ENCODE peak calls at places on chromosome 22, in six cellular contexts. One of them, this sample, is unnamed.

GRCh38 chr22:27286711-27287110 is 514.8 kb downstream of the MN1 start:
- DNase-seq in neuronal stem cell: no peak
- DNase-seq in IMR-90: no peak
- DNase-seq in H9: no peak
- DNase-seq in H1: no peak
- DNase-seq in mesenchymal stem cell: no peak
- DNase-seq in this sample: no peak

GRCh38 chr22:43011079-43011478 is 3.9 kb downstream of the PACSIN2 start:
- DNase-seq in H1: no peak
- DNase-seq in H9: no peak
- DNase-seq in IMR-90: no peak
- DNase-seq in mesenchymal stem cell: no peak
- DNase-seq in neuronal stem cell: no peak
- DNase-seq in this sample: peak; percentile 81

GRCh38 chr22:26409705-26410376 is 19.2 kb upstream of the ASPHD2 start:
- DNase-seq in neuronal stem cell: no peak
- DNase-seq in IMR-90: no peak
- DNase-seq in H9: no peak
- DNase-seq in mesenchymal stem cell: no peak
- DNase-seq in H1: no peak
- DNase-seq in this sample: no peak

GRCh38 chr22:39960791-39961746 is 872 bp downstream of the TMA7B start:
- DNase-seq in IMR-90: peak; percentile 98
- DNase-seq in mesenchymal stem cell: peak; percentile 98
- DNase-seq in neuronal stem cell: no peak
- DNase-seq in H9: no peak
- DNase-seq in H1: no peak
- DNase-seq in this sample: no peak

GRCh38 chr22:29830585-29830984 is 7.5 kb downstream of the ASCC2 start:
- DNase-seq in IMR-90: no peak
- DNase-seq in neuronal stem cell: no peak
- DNase-seq in H9: no peak
- DNase-seq in mesenchymal stem cell: no peak
- DNase-seq in H1: no peak
- DNase-seq in this sample: no peak

GRCh38 chr22:38172489-38173155 is 9.0 kb downstream of the PLA2G6 start:
- DNase-seq in mesenchymal stem cell: no peak
- DNase-seq in neuronal stem cell: no peak
- DNase-seq in H9: no peak
- DNase-seq in IMR-90: peak; percentile 65
- DNase-seq in H1: no peak
- DNase-seq in this sample: no peak

GRCh38 chr22:35218079-35218478 is 39.2 kb upstream of the HMGXB4 start:
- DNase-seq in H1: no peak
- DNase-seq in neuronal stem cell: no peak
- DNase-seq in H9: no peak
- DNase-seq in mesenchymal stem cell: no peak
- DNase-seq in IMR-90: peak; percentile 8
- DNase-seq in this sample: no peak

GRCh38 chr22:49786976-49787843 is 40.5 kb downstream of the BRD1 start:
- DNase-seq in IMR-90: no peak
- DNase-seq in H1: no peak
- DNase-seq in H9: no peak
- DNase-seq in mesenchymal stem cell: no peak
- DNase-seq in neuronal stem cell: no peak
- DNase-seq in this sample: no peak

GRCh38 chr22:48699531-48699930 is 1128.1 kb downstream of the BRD1 start:
- DNase-seq in neuronal stem cell: no peak
- DNase-seq in H1: no peak
- DNase-seq in H9: no peak
- DNase-seq in IMR-90: no peak
- DNase-seq in mesenchymal stem cell: no peak
- DNase-seq in this sample: no peak
- H3K23ac ChIP-seq in neuronal stem cell: no peak overlapping the region
- H3K23ac ChIP-seq in H1: no peak overlapping the region
- H3K23ac ChIP-seq in H9: no peak overlapping the region
- H3K23ac ChIP-seq in IMR-90: no peak overlapping the region
- H3K23ac ChIP-seq in mesenchymal stem cell: no peak overlapping the region
- H3K23ac ChIP-seq in this sample: no peak overlapping the region

DNA sequence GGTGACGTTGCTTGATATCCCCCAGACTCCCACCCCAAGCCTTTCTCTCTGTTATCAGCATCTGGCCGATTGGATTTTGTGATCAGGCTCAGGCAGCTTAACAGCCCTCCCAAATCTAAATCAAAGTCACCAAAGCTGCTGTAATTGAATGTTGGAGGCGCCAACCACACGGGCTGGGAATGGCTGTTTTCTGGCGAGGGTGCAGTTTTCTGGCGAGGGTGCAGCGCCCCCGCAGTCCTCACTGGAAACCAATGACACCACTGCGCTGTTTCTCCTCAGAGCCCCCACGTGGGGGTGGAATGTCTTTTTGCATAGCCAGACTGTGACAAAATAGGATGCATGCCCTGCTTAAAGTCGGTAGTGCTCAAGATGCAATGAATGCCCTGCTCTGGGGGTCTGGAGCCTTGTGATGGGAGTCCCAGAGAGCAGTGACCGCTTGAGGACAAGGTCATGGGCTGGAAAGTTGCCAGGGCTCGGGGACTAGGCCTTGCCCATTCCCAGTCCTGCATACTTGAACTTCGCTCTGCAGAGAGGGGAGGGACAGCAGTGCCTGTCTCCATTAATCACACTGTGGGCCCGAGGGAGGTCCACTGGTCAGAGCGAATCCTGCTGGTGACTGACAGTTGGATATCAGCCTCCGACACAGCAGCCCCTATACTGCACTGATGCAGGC is 105.3 kb downstream of the MORC2 start:
- DNase-seq in H9: peak; percentile 52
- DNase-seq in mesenchymal stem cell: no peak
- DNase-seq in H1: no peak
- DNase-seq in neuronal stem cell: no peak
- DNase-seq in IMR-90: peak; percentile 21
- DNase-seq in this sample: peak; percentile 65
- H3K23ac ChIP-seq in H9: no peak overlapping the region
- H3K23ac ChIP-seq in mesenchymal stem cell: no peak overlapping the region
- H3K23ac ChIP-seq in H1: no peak overlapping the region
- H3K23ac ChIP-seq in neuronal stem cell: no peak overlapping the region
- H3K23ac ChIP-seq in IMR-90: no peak overlapping the region
- H3K23ac ChIP-seq in this sample: no peak overlapping the region

DNA sequence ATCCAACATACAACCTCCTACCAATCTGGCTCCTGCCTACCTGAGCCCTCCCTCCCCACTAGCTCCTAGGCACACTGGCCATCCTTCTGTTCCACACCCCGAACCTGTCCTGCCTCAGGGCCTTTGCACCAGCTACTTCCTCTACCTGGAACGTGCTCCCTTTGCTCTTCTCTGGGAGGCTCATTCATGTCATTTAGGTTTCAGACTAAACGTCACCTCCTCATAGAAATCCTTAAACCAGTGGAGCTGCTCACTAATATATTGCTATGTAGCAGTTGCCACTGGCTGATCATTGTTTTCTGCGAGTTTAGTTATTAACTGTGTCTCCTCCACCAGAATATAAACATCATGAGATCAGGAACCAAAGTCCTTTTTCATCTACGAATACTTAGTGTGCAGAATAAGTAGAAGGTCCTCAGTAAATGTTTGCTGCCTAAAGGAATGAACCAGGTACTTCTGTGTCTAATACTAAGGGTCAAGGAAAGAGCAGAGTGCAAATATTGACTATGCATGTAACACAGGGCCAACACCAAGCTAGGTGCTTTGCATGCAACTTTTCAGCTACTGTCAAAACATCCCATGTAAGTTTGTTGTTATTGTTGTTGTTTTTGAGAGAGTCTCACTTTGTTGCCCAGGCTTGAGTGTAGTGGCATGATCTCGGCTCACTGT is 277.6 kb upstream of the SYN3 start:
- DNase-seq in H9: no peak
- DNase-seq in H1: no peak
- DNase-seq in mesenchymal stem cell: no peak
- DNase-seq in IMR-90: no peak
- DNase-seq in neuronal stem cell: no peak
- DNase-seq in this sample: no peak
- H3K23ac ChIP-seq in H9: no peak overlapping the region
- H3K23ac ChIP-seq in H1: no peak overlapping the region
- H3K23ac ChIP-seq in mesenchymal stem cell: no peak overlapping the region
- H3K23ac ChIP-seq in IMR-90: no peak overlapping the region
- H3K23ac ChIP-seq in neuronal stem cell: no peak overlapping the region
- H3K23ac ChIP-seq in this sample: no peak overlapping the region

DNA sequence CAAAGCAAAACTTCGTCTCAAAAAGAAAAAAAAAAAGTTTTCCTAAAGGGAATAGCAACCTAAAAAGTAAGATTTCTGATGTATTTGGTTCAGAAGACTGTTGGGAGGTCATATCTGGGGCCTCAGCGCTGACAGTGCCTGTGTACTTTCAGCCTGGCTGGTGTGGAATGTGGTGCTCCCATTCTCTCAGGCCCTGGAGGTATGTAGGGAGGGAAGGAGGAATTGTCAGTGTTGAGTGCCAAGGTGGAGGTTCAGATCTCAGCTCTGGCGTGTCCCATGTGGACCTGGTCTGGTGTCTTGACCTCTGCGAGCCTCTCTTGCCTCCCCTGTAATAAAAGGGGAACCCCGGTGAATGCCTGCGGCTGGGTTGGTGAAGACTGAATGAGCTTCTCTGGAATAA is 22.4 kb downstream of the PRR5 start:
- DNase-seq in mesenchymal stem cell: no peak
- DNase-seq in H9: no peak
- DNase-seq in H1: no peak
- DNase-seq in neuronal stem cell: no peak
- DNase-seq in IMR-90: no peak
- DNase-seq in this sample: peak; percentile 45
- H3K23ac ChIP-seq in mesenchymal stem cell: no peak overlapping the region
- H3K23ac ChIP-seq in H9: no peak overlapping the region
- H3K23ac ChIP-seq in H1: no peak overlapping the region
- H3K23ac ChIP-seq in neuronal stem cell: no peak overlapping the region
- H3K23ac ChIP-seq in IMR-90: no peak overlapping the region
- H3K23ac ChIP-seq in this sample: no peak overlapping the region